ENCODE peak calls at places on chromosomes 2 and 18, in ten cellular contexts. G, E, P, F, J, K, A, X, Q and Z are unnamed samples.

GRCh38 chr2:65228249-65228750 is 669 bp downstream of the ACTR2 start:
- DNase-seq in G (peak), E (no peak), P (no peak), F (peak), J (peak), K (no peak), A (peak), X (no peak), Q (peak), Z (no peak)

GRCh38 chr2:177332041-177332991 is 60.3 kb upstream of the AGPS start:
- DNase-seq in G (peak), E (no peak), P (no peak), F (peak), J (peak), K (peak), A (peak), X (no peak), Q (peak), Z (peak)

GRCh38 chr18:50201476-50201875 is 6.5 kb upstream of the MYO5B start:
- DNase-seq in G (no peak), E (no peak), P (no peak), F (no peak), J (no peak), K (no peak), A (no peak), X (no peak), Q (no peak), Z (no peak)

GRCh38 chr2:133266926-133267590 is 301.2 kb downstream of the NCKAP5 start:
- DNase-seq in G (no peak), E (no peak), P (no peak), F (no peak), J (no peak), K (no peak), A (peak), X (no peak), Q (no peak), Z (no peak)

GRCh38 chr18:79402977-79403722 is 7.4 kb downstream of the NFATC1 start:
- DNase-seq in G (peak), E (no peak), P (peak), F (peak), J (no peak), K (peak), A (peak), X (peak), Q (no peak), Z (peak)

GRCh38 chr2:222939208-222939846 is 78.5 kb downstream of the ACSL3 start:
- DNase-seq in G (peak), E (no peak), P (no peak), F (peak), J (peak), K (no peak), A (no peak), X (no peak), Q (peak), Z (no peak)

GRCh38 chr2:200540793-200541192 is 14.8 kb downstream of the SGO2 start:
- DNase-seq in G (no peak), E (no peak), P (no peak), F (no peak), J (no peak), K (no peak), A (no peak), X (no peak), Q (no peak), Z (no peak)

GRCh38 chr2:56015631-56016251 is 92.2 kb upstream of the EFEMP1 start:
- DNase-seq in G (no peak), E (no peak), P (no peak), F (no peak), J (no peak), K (no peak), A (no peak), X (no peak), Q (no peak), Z (no peak)

GRCh38 chr2:71901466-71901865 is 246.2 kb downstream of the CYP26B1 start:
- DNase-seq in G (no peak), E (no peak), P (no peak), F (no peak), J (no peak), K (no peak), A (no peak), X (no peak), Q (no peak), Z (no peak)

GRCh38 chr2:96564563-96564962 is 28.0 kb downstream of the ARID5A start:
- DNase-seq in G (no peak), E (no peak), P (no peak), F (no peak), J (no peak), K (no peak), A (no peak), X (no peak), Q (no peak), Z (no peak)

GRCh38 chr2:63721082-63721424 is 120.6 kb upstream of the UGP2 start:
- DNase-seq in G (no peak), E (no peak), P (no peak), F (no peak), J (no peak), K (no peak), A (no peak), X (no peak), Q (no peak), Z (no peak)

GRCh38 chr2:174772492-174772801 is 8.2 kb upstream of the CHRNA1 start:
- DNase-seq in G (no peak), E (no peak), P (no peak), F (no peak), J (no peak), K (no peak), A (no peak), X (no peak), Q (no peak), Z (no peak)

GRCh38 chr2:223041527-223042109 is 10.4 kb upstream of the KCNE4 start:
- DNase-seq in G (peak), E (no peak), P (peak), F (peak), J (no peak), K (peak), A (peak), X (peak), Q (peak), Z (peak)

GRCh38 chr18:22637787-22638186 is 220.1 kb upstream of the CTAGE1 start:
- DNase-seq in G (peak), E (no peak), P (no peak), F (no peak), J (no peak), K (no peak), A (no peak), X (no peak), Q (peak), Z (no peak)

GRCh38 chr2:188414412-188414811 is 122.7 kb downstream of the GULP1 start:
- DNase-seq in G (peak), E (no peak), P (no peak), F (no peak), J (no peak), K (no peak), A (no peak), X (no peak), Q (peak), Z (no peak)

GRCh38 chr2:217316743-217317142 is 456.9 kb upstream of the TNP1 start:
- DNase-seq in G (peak), E (no peak), P (no peak), F (no peak), J (peak), K (no peak), A (no peak), X (no peak), Q (peak), Z (no peak)
- H3K4me3 ChIP-seq in G (no peak), E (no peak), P (no peak), F (no peak), J (no peak), K (no peak), A (no peak), X (no peak), Q (no peak), Z (no peak)

GRCh38 chr2:181126311-181126710 is 145.9 kb downstream of the UBE2E3 start:
- DNase-seq in G (no peak), E (no peak), P (no peak), F (no peak), J (no peak), K (no peak), A (no peak), X (no peak), Q (no peak), Z (no peak)
- H3K4me3 ChIP-seq in G (no peak), E (no peak), P (no peak), F (no peak), J (no peak), K (no peak), A (no peak), X (no peak), Q (no peak), Z (no peak)

DNA sequence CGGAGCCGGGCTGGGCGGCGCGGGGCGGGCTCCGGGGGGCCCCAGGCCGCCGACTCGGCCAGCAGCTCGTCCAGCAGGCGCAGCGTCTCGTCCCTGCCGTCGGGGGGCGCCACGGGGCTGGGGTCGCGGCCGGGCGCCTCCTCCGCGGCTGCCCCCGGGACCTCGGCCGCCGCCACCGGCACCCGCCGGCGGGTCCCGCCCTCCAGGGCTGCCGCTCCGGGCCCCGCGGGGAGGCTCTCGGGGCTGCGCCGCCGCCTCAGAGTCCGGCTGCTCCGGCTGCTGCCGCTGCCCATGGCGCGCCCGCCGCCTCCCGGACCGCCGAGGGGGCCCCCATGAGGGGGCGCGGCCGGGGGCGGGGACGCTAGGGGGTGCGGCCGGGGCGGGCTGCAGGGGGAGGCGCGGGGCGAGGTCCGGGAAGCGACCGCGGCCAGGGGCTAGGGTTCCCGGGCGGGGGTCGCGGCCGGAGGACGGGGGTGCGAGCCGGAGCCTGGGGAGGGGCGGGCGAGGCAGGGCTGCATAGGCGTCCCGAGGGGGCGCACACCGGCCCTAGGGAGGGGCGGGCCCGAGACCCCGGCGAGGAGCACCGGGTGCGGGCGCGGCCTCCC is at the start of gene CYS1:
- DNase-seq in G (peak), E (no peak), P (no peak), F (no peak), J (no peak), K (no peak), A (peak), X (peak), Q (no peak), Z (no peak)
- H3K4me3 ChIP-seq in G (peak), E (peak), P (peak), F (peak), J (no peak), K (peak), A (peak), X (peak), Q (peak), Z (peak)

GRCh38 chr2:156322103-156322671 is 10.3 kb downstream of the NR4A2 start:
- DNase-seq in G (no peak), E (no peak), P (no peak), F (peak), J (no peak), K (no peak), A (peak), X (no peak), Q (no peak), Z (no peak)

GRCh38 chr2:156320491-156320896 is 12.0 kb downstream of the NR4A2 start:
- DNase-seq in G (peak), E (no peak), P (peak), F (peak), J (no peak), K (no peak), A (peak), X (peak), Q (peak), Z (peak)

GRCh38 chr2:156317631-156318030 is 14.9 kb downstream of the NR4A2 start:
- DNase-seq in G (no peak), E (no peak), P (no peak), F (no peak), J (no peak), K (no peak), A (no peak), X (no peak), Q (no peak), Z (no peak)

GRCh38 chr2:156321243-156321904 is 11.1 kb downstream of the NR4A2 start:
- DNase-seq in G (no peak), E (no peak), P (no peak), F (peak), J (no peak), K (no peak), A (peak), X (peak), Q (no peak), Z (no peak)

DNA sequence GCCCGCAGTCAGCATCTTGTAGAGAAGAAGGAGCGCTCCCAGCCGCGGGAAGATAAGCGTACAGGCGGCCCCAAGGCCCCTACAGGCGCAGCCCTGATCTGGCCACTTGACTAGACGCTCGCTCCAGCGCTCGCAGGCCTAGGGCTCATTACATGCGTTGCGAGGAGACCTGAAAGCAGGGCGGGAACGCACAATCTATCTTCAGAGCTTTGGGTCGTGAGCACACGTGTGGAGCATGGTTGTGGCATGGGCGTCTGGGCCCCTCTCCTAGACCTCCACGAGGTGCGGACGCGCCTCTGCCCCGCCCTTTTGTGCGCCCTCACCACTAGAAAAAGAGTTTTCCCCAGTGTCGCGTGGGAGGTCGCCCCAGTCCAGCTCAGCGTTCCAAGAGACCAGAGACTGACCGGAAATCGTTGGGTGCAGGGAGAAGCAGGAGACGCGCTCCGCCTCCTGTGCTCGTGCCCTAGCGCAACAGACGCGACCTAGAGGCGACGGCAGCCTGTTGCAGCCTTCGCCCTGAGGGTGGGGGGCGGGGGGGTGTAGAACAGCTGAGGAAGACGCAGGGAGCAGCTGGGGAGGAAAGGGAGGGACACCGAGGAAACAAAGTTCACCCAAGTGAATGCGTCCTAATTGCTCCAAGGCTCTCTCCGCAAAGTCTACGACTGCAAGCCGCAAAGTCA is 12.6 kb downstream of the NR4A2 start:
- DNase-seq in G (peak), E (no peak), P (peak), F (peak), J (no peak), K (no peak), A (peak), X (peak), Q (peak), Z (no peak)
- H3K4me3 ChIP-seq in G (peak), E (peak), P (peak), F (peak), J (no peak), K (no peak), A (peak), X (peak), Q (peak), Z (peak)